ENCODE peak calls at places on chromosome 1, in six cellular contexts. V is K562, N is uterus, W is heart right ventricle, F is adrenal gland, Z is tibial artery. T is an unnamed sample.

GRCh38 chr1:207755846-207756692 is 4.2 kb downstream of the CD46 start:
- DNase-seq in V (no peak), N (no peak), W (no peak), F (no peak), Z (no peak), T (no peak)

GRCh38 chr1:1910033-1910465 is 5.0 kb upstream of the CALML6 start:
- DNase-seq in V (no peak), N (no peak), W (no peak), F (no peak), Z (peak; percentile 11), T (no peak)

GRCh38 chr1:28758420-28758819 is 21.7 kb downstream of the YTHDF2 start:
- DNase-seq in V (no peak), N (no peak), W (no peak), F (no peak), Z (no peak), T (no peak)

GRCh38 chr1:245484176-245484575 is 329.4 kb downstream of the KIF26B start:
- DNase-seq in V (no peak), N (no peak), W (no peak), F (no peak), Z (no peak), T (no peak)

GRCh38 chr1:240591552-240591951 is 20.4 kb downstream of the GREM2 start:
- DNase-seq in V (no peak), N (no peak), W (no peak), F (no peak), Z (no peak), T (no peak)

GRCh38 chr1:54220004-54220811 is 20.2 kb downstream of the MRPL37 start:
- DNase-seq in V (no peak), N (peak; percentile 52), W (peak; percentile 68), F (peak; percentile 96), Z (no peak), T (peak; percentile 75)

GRCh38 chr1:109912873-109913272 is 2.2 kb downstream of the CSF1 start:
- DNase-seq in V (no peak), N (no peak), W (no peak), F (no peak), Z (peak; percentile 46), T (peak; percentile 43)

GRCh38 chr1:14602131-14602530 is 3.6 kb downstream of the KAZN start:
- DNase-seq in V (no peak), N (peak; percentile 33), W (peak; percentile 18), F (peak; percentile 65), Z (peak; percentile 69), T (peak; percentile 58)

GRCh38 chr1:151635479-151636072 is 23.7 kb downstream of the SNX27 start:
- DNase-seq in V (no peak), N (no peak), W (no peak), F (no peak), Z (no peak), T (peak; percentile 33)

GRCh38 chr1:155037851-155038441 is 4.3 kb downstream of the DCST1 start:
- DNase-seq in V (no peak), N (no peak), W (no peak), F (no peak), Z (no peak), T (no peak)

GRCh38 chr1:209875510-209875909 is 47.7 kb downstream of the UTP25 start:
- DNase-seq in V (no peak), N (no peak), W (no peak), F (peak; percentile 69), Z (no peak), T (peak; percentile 94)

GRCh38 chr1:7233646-7234470 is 448.6 kb downstream of the CAMTA1 start:
- DNase-seq in V (no peak), N (no peak), W (no peak), F (peak; percentile 30), Z (no peak), T (no peak)

GRCh38 chr1:245008761-245009160 is 144.4 kb upstream of the HNRNPU start:
- DNase-seq in V (no peak), N (no peak), W (no peak), F (peak; percentile 69), Z (no peak), T (no peak)

GRCh38 chr1:30226648-30227047 is 496.7 kb downstream of the MATN1 start:
- DNase-seq in V (no peak), N (no peak), W (no peak), F (no peak), Z (no peak), T (no peak)

GRCh38 chr1:24437631-24438396 is 22.2 kb downstream of the NIPAL3 start:
- DNase-seq in V (no peak), N (peak; percentile 25), W (peak; percentile 14), F (no peak), Z (no peak), T (peak; percentile 27)

GRCh38 chr1:154148787-154149186 is 6.1 kb downstream of the NUP210L start:
- DNase-seq in V (no peak), N (no peak), W (no peak), F (no peak), Z (no peak), T (peak; percentile 54)

GRCh38 chr1:235624751-235625192 is 24.8 kb downstream of the GNG4 start:
- DNase-seq in V (no peak), N (no peak), W (peak; percentile 7), F (no peak), Z (no peak), T (peak; percentile 92)

GRCh38 chr1:94532077-94532476 is 9.5 kb downstream of the F3 start:
- DNase-seq in V (no peak), N (no peak), W (no peak), F (no peak), Z (no peak), T (no peak)
- TF ChIP-seq CTCF in V (peak; percentile 23), N (no peak), W (no peak), F (no peak), Z (no peak), T (peak; percentile 23)

GRCh38 chr1:183996036-183996376 is 41.5 kb downstream of the COLGALT2 start:
- DNase-seq in V (no peak), N (no peak), W (no peak), F (no peak), Z (no peak), T (no peak)

GRCh38 chr1:184000321-184000720 is 37.2 kb downstream of the COLGALT2 start:
- DNase-seq in V (no peak), N (no peak), W (no peak), F (no peak), Z (no peak), T (no peak)

GRCh38 chr1:183996396-183996795 is 41.1 kb downstream of the COLGALT2 start:
- DNase-seq in V (peak; percentile 22), N (no peak), W (no peak), F (no peak), Z (no peak), T (no peak)

GRCh38 chr1:183995322-183996035 is 42.0 kb downstream of the COLGALT2 start:
- DNase-seq in V (no peak), N (no peak), W (peak; percentile 35), F (no peak), Z (peak; percentile 34), T (peak; percentile 32)

DNA sequence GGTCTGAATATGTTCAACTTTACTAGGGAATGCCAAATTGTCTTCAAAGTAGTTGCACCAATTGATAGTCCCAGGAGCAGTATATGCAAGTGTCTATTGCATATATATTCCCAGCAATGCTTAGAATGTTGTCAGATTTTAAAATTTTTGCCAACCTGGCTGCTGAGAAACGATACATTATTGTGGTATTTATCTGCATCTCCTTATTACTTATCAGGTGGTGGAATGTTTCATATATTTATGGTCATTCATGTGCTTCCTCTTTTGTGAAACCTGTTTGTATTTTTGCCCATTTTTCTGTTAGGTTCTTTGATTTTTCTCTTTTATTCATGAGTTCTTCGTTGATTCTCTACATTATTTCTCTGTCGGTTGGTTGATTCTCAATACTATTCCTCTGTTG is 39.5 kb downstream of the COLGALT2 start:
- DNase-seq in V (no peak), N (no peak), W (no peak), F (no peak), Z (no peak), T (no peak)
- H3K4me3 ChIP-seq in V (no peak overlapping the region), N (no peak overlapping the region), W (no peak overlapping the region), F (no peak overlapping the region), Z (no peak overlapping the region), T (no peak overlapping the region)

DNA sequence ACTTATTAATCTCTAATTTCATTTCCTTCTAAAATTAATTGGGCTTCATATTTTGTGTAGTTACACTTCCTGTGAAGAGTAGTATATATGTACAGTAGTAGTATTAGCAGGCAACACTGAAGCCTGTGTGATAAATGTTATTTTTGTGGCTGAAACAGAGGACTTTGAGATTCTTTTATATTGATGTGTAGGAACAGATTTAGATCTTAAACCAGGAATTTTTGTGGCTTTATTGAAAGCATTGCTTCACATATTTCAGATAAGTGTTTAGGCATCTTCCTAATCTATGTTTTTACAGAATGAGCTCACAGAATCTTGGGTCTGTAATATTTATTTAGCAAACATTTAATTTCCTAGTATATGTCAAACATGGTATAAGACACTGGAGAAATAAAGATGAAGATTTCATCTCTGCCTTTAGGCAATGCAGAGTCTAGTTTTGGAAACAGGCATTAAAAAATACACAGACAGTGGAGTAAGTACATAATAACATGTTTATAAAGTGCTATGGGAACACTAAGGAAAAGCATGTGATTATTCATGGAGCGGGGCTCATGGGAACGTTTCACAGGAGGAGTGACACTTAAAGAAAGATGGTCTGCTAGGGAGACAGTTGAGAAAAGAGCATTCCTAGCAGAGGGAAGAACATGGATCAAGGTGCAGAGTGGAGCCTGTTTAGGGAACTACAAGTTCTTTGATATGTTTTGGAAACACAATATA is 52.7 kb downstream of the MIGA1 start:
- DNase-seq in V (no peak), N (peak; percentile 46), W (no peak), F (no peak), Z (peak; percentile 33), T (peak; percentile 78)
- TF ChIP-seq CTCF in V (no peak), N (no peak), W (no peak), F (no peak), Z (no peak), T (no peak)

DNA sequence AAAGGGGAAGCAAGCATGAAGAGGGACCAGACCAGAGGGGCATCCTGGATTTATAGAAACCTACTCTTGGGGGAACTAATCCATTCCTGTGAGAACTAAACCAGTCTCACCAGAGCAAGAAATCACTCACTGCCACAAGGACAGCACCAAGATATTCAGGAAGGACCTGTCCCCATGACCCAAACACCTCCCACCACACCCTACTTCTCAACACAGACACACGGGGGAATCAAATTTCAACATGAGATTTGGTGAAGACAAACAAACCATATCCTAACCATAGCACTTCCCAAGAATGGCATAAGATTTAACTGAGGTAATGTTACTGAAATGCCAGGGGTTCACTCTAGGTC is 12.1 kb upstream of the POU2F1 start:
- DNase-seq in V (no peak), N (no peak), W (no peak), F (no peak), Z (no peak), T (no peak)
- H3K4me3 ChIP-seq in V (no peak overlapping the region), N (no peak overlapping the region), W (no peak overlapping the region), F (no peak overlapping the region), Z (no peak overlapping the region), T (no peak overlapping the region)

GRCh38 chr1:20271498-20272400 is 18.9 kb upstream of the VWA5B1 start:
- DNase-seq in V (no peak), N (no peak), W (no peak), F (peak; percentile 80), Z (no peak), T (no peak)
- TF ChIP-seq CTCF in V (peak; percentile 26), N (no peak), W (no peak), F (no peak), Z (no peak), T (peak; percentile 12)